ENCODE peak calls at places on chromosomes 7 and 10, in four cellular contexts. O is HepG2, C is neural progenitor cell, R is SHP77 treated with DMSO at 0.1 percent for 48 hours. S is an unnamed sample.

GRCh38 chr7:156475666-156476065 is 164.9 kb upstream of the RNF32 start:
- DNase-seq in O (no peak), C (peak), R (no peak), S (no peak)

GRCh38 chr10:133325761-133326463 is 10.8 kb downstream of the CALY start:
- DNase-seq in O (no peak), C (peak), R (peak), S (peak)

GRCh38 chr10:133378251-133379096 is 588 bp upstream of the PAOX start:
- DNase-seq in O (peak), C (peak), R (no peak), S (peak)

GRCh38 chr7:147911224-147911623 is 679.3 kb upstream of the C7orf33 start:
- DNase-seq in O (no peak), C (no peak), R (no peak), S (no peak)

GRCh38 chr10:92081641-92082040 is 158.1 kb downstream of the BTAF1 start:
- DNase-seq in O (no peak), C (no peak), R (no peak), S (no peak)

GRCh38 chr10:21095494-21096055 is 198.5 kb upstream of the NEBL start:
- DNase-seq in O (no peak), C (no peak), R (no peak), S (no peak)

GRCh38 chr10:2926918-2927660 is 140.3 kb upstream of the PFKP start:
- DNase-seq in O (no peak), C (no peak), R (no peak), S (no peak)

GRCh38 chr7:16688249-16688648 is 42.3 kb downstream of the BZW2 start:
- DNase-seq in O (no peak), C (no peak), R (no peak), S (peak)

GRCh38 chr10:101032637-101033201 is 1.7 kb downstream of the SFXN3 start:
- DNase-seq in O (peak), C (peak), R (no peak), S (no peak)

GRCh38 chr10:46230615-46231014 is 56.2 kb upstream of the ANTXRL start:
- DNase-seq in O (no peak), C (no peak), R (no peak), S (no peak)

GRCh38 chr7:47647213-47647985 is 65.5 kb upstream of the TNS3 start:
- DNase-seq in O (no peak), C (no peak), R (peak), S (no peak)

GRCh38 chr7:17209101-17209500 is 89.4 kb upstream of the AHR start:
- DNase-seq in O (no peak), C (no peak), R (no peak), S (no peak)

GRCh38 chr10:124994573-124995473 is 52.9 kb downstream of the ZRANB1 start:
- DNase-seq in O (no peak), C (no peak), R (no peak), S (no peak)

GRCh38 chr10:77392851-77393250 is 244.8 kb downstream of the KCNMA1 start:
- DNase-seq in O (no peak), C (no peak), R (peak), S (no peak)

GRCh38 chr10:133144771-133145170 is 15.2 kb upstream of the KNDC1 start:
- DNase-seq in O (no peak), C (no peak), R (no peak), S (no peak)